ENCODE peak calls at places on chromosomes 16 and 17, in six cellular contexts. I is heart right ventricle; P is body of pancreas; G is AG04450; C is GM23338; U is CD8-positive, alpha-beta T cell. E is an unnamed sample.

GRCh38 chr16:1989826-1990335 is at the start of gene SYNGR3:
- DNase-seq in U (no peak), C (peak), I (no peak), G (no peak), P (no peak), E (no peak)

GRCh38 chr16:16992986-16993783 is 477.6 kb downstream of the XYLT1 start:
- DNase-seq in P (no peak), I (no peak), U (no peak), G (no peak), C (no peak), E (no peak)

GRCh38 chr17:73718362-73718761 is 74.1 kb upstream of the SDK2 start:
- DNase-seq in P (no peak), U (no peak), G (no peak), I (no peak), C (no peak), E (no peak)

GRCh38 chr17:50871898-50872297 is 5.7 kb upstream of the TOB1 start:
- DNase-seq in G (no peak), P (peak), C (no peak), I (no peak), U (no peak), E (no peak)

GRCh38 chr17:79785017-79785899 is 7.3 kb downstream of the CBX2 start:
- DNase-seq in U (no peak), I (no peak), P (no peak), C (no peak), G (no peak), E (no peak)

GRCh38 chr17:36847293-36847645 is 90.0 kb upstream of the LHX1 start:
- DNase-seq in U (no peak), C (no peak), I (no peak), G (no peak), P (no peak), E (no peak)

GRCh38 chr16:75702247-75702646 is 986 bp upstream of the DUXB start:
- DNase-seq in P (no peak), C (peak), I (no peak), U (no peak), G (no peak), E (no peak)

GRCh38 chr16:67539271-67539670 is 10.6 kb downstream of the RIPOR1 start:
- DNase-seq in G (no peak), P (no peak), U (no peak), I (no peak), C (peak), E (no peak)

GRCh38 chr17:31048780-31049179 is 46.0 kb upstream of the NF1 start:
- DNase-seq in G (no peak), P (no peak), U (no peak), C (no peak), I (no peak), E (no peak)

GRCh38 chr16:46763147-46763546 is 15.0 kb upstream of the MYLK3 start:
- DNase-seq in G (no peak), I (peak), U (no peak), P (peak), C (no peak), E (no peak)

GRCh38 chr16:23952128-23953041 is 116.6 kb downstream of the PRKCB start:
- DNase-seq in I (no peak), G (no peak), U (no peak), P (no peak), C (no peak), E (peak)

GRCh38 chr16:2511128-2511785 is 2.5 kb upstream of the ATP6V0C start:
- DNase-seq in P (no peak), U (no peak), C (peak), I (peak), G (peak), E (no peak)

GRCh38 chr17:41538565-41538991 is 10.5 kb upstream of the KRT19 start:
- DNase-seq in U (no peak), G (no peak), P (no peak), I (no peak), C (peak), E (peak)

GRCh38 chr16:85986931-85987749 is 88.2 kb downstream of the IRF8 start:
- DNase-seq in P (peak), C (peak), U (peak), G (no peak), I (no peak), E (no peak)

DNA sequence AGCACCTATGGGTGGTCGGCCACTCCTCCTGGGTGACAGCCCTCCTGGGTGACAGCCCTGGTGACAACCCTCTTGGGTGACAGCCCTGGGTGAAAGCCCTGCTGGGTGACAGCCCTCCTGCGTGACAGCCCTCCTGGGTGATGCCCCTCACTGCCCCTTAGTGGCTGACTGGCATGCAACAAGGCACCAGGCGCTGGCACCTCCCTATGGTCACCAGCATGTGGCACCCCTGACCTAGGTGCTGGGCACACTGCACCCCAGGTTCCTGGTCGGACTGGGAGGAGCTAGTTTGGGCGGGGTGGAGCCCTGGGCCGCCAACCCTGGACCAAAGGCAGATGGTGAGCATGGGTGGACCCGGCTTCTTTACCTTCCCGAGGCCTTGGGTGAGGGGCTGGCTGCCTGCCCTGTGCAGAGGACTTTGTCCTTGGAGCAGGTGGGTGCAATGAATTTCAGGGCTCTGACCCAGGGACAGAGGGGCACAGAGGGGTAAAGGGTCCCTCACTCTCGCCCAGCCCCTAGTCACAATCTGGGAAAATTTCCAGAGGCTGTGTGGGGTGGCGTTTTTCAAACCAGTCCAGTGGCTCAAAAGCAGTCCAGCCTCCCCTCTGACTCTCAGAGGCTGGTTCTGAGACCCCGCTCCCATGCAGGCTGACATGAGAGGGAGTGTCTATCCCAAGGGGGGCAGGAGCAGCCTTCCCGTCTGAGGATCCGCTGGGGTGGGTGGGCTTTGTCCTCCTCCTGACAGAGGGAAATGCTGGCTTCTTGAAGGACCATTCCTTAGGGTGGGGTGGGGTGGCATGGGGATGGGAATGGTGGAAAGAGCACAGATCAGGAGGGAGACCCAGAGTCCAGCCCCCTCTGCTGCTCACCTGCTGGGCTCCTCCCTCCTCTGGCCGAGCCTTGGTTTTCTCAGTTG is 25.9 kb upstream of the TNFRSF13B start:
- DNase-seq in I (no peak), G (no peak), P (no peak), C (no peak), U (no peak), E (no peak)
- TF ChIP-seq CTCF in I (no peak), G (peak), P (no peak), C (no peak), U (no peak), E (peak)

GRCh38 chr16:14634389-14634725 is 1.6 kb downstream of the BFAR start:
- DNase-seq in C (no peak), G (no peak), P (no peak), U (no peak), I (no peak), E (no peak)
- H3K4me3 ChIP-seq in C (peak), G (peak), P (no peak), U (peak), I (peak), E (peak)

DNA sequence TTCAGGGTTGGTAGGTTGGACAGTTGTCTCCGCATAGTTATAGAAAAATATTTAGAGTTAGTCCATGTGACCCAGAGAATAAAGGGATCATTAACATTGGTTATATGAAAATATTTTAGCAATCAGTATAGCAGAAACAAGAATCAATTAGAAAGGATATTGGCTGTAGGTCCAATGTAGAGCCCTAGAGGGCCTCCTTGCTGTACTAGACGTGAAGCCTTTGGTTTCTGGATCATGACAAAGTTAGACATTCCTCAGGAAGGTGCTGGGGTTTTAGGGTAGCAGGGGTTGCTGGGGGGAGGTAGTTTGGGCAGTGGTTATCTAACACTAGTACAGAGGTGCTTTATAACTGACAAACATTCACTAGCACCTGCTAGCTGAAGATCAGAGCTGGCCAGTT is 31.6 kb upstream of the ANKFN1 start:
- DNase-seq in C (peak), P (no peak), I (no peak), G (no peak), U (no peak), E (no peak)
- TF ChIP-seq CTCF in C (peak), P (no peak), I (no peak), G (peak), U (no peak), E (peak)

GRCh38 chr17:57370051-57370581 is 113.8 kb downstream of the MSI2 start:
- DNase-seq in G (peak), I (no peak), C (no peak), P (no peak), U (no peak), E (no peak)
- H3K4me3 ChIP-seq in G (no peak), I (no peak), C (no peak), P (no peak), U (no peak), E (no peak)

GRCh38 chr17:4032245-4032644 is 68.0 kb upstream of the ATP2A3 start:
- DNase-seq in I (no peak), G (no peak), C (no peak), P (no peak), U (no peak), E (no peak)

GRCh38 chr17:4032738-4033137 is 68.5 kb upstream of the ATP2A3 start:
- DNase-seq in P (no peak), I (no peak), U (no peak), C (peak), G (no peak), E (no peak)

GRCh38 chr17:4038076-4038475 is 73.8 kb upstream of the ATP2A3 start:
- DNase-seq in G (no peak), I (no peak), P (peak), U (no peak), C (no peak), E (no peak)

GRCh38 chr17:4033751-4034251 is 69.6 kb upstream of the ATP2A3 start:
- DNase-seq in I (no peak), P (peak), G (no peak), U (no peak), C (no peak), E (no peak)

GRCh38 chr17:4035081-4035680 is 70.9 kb upstream of the ATP2A3 start:
- DNase-seq in P (peak), U (no peak), I (no peak), G (no peak), C (peak), E (no peak)
- TF ChIP-seq CTCF in P (peak), U (no peak), I (no peak), G (peak), C (no peak), E (no peak)

GRCh38 chr17:77127735-77128361 is 12.9 kb upstream of the SEC14L1 start:
- DNase-seq in U (peak), C (no peak), I (peak), P (peak), G (no peak), E (no peak)
- H3K4me3 ChIP-seq in U (peak), C (no peak), I (peak), P (no peak), G (no peak), E (no peak)

GRCh38 chr16:73046484-73047214 is 1.3 kb downstream of the ZFHX3 start:
- DNase-seq in G (no peak), C (no peak), U (no peak), P (no peak), I (no peak), E (no peak)

GRCh38 chr16:73048292-73049050 is 543 bp upstream of the ZFHX3 start:
- DNase-seq in P (peak), U (no peak), I (peak), C (peak), G (no peak), E (no peak)

GRCh38 chr16:73047221-73047535 is 750 bp downstream of the ZFHX3 start:
- DNase-seq in C (no peak), G (no peak), I (no peak), U (no peak), P (no peak), E (no peak)

GRCh38 chr16:73049051-73049910 is 1.4 kb upstream of the ZFHX3 start:
- DNase-seq in G (no peak), C (no peak), U (no peak), P (no peak), I (no peak), E (no peak)

GRCh38 chr16:73047536-73048291 is at the start of gene ZFHX3:
- DNase-seq in C (peak), P (peak), I (peak), G (no peak), U (peak), E (no peak)
- TF ChIP-seq CTCF in C (peak), P (no peak), I (no peak), G (no peak), U (no peak), E (no peak)

GRCh38 chr17:34378664-34379101 is 15.7 kb upstream of the CCL1 start:
- DNase-seq in I (no peak), C (no peak), U (no peak), G (no peak), P (no peak), E (no peak)

GRCh38 chr17:34379876-34380275 is 16.8 kb upstream of the CCL1 start:
- DNase-seq in P (no peak), G (no peak), C (no peak), U (no peak), I (no peak), E (no peak)

GRCh38 chr17:34375598-34375997 is 12.6 kb upstream of the CCL1 start:
- DNase-seq in C (no peak), U (no peak), P (no peak), I (no peak), G (no peak), E (no peak)

GRCh38 chr17:34382586-34383224 is 19.7 kb upstream of the CCL1 start:
- DNase-seq in G (no peak), C (no peak), I (no peak), P (no peak), U (no peak), E (no peak)

DNA sequence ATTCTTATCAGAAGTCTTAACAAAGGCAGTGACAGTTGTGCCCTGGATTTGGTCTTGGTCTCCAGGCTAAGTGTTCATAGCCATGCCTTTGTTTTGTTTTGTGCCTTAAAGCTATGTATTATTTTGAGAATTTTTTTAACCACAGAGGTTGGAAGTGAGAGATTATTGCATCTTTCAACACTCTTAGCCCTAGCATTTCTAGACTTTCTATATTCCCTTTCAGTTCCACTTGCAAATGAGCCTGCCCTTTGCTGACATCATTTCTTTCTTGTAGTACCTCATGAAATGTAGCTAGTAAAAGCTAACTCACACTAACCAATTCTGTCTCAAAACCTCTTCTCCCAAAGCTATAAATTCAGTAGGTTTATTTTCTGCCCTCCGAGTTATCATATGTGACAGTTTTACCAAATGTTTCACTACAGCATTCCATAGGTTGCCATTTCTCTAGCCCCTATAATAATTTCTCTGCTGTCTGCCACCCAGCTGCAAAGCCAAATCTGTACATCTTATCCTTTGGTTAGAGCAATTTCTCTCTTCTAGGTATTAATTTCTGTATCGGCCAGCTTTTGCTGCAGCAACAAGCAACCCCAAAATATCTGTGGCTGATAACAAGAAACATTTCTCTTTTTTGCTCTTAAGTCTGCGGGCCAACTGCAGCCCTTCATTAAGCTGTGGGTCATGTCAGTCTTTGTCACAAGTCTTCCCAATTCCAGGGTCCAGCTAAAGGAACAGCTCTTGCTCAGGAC is 14.2 kb upstream of the CCL1 start:
- DNase-seq in C (no peak), P (no peak), U (no peak), G (no peak), I (no peak), E (no peak)
- H3K4me3 ChIP-seq in C (no peak), P (no peak), U (no peak), G (no peak), I (no peak), E (no peak)

DNA sequence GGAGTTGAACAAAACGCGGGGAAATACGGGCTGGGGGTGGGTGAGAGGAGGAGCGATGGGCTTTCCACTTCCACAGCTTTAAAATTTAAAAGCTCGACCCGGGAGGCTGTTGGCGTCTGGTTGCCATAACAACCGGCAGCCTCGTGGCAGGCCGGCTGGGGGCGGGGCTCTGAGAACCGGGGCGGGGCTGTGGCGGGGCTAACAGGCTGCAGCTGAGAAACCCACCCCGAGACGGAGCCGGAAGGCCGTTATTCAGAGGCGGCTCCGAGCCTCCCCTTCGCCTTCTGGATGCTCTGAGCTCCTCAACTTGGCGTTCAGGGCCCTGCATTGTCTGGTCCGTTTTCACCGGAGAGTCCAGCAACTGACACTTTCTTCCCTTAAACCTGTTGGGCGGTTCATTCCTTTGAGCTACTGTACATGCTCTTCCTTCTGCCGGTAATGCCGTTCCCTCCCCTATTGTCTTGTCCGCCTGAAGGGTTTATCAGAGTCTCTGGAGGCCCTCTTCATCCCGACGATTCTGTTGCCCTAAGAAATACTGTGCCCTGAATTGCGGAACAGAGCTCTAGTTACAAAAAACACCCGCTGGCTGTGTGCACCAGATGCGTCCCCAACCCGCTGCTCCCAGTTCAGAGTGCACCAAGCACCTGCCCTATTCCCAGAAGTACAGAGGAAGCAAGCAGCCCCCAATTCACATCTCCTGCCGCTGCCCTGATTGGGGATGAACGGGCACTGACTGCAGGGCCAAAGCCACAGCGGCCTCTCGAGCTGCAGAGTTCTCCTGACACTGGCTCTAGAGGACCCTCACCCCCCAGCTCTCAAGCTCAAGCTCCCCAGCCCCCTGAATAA is 616 bp downstream of the DNAAF8 start:
- DNase-seq in C (peak), P (peak), I (peak), G (peak), U (peak), E (no peak)
- TF ChIP-seq CTCF in C (no peak), P (no peak), I (no peak), G (no peak), U (no peak), E (no peak)

DNA sequence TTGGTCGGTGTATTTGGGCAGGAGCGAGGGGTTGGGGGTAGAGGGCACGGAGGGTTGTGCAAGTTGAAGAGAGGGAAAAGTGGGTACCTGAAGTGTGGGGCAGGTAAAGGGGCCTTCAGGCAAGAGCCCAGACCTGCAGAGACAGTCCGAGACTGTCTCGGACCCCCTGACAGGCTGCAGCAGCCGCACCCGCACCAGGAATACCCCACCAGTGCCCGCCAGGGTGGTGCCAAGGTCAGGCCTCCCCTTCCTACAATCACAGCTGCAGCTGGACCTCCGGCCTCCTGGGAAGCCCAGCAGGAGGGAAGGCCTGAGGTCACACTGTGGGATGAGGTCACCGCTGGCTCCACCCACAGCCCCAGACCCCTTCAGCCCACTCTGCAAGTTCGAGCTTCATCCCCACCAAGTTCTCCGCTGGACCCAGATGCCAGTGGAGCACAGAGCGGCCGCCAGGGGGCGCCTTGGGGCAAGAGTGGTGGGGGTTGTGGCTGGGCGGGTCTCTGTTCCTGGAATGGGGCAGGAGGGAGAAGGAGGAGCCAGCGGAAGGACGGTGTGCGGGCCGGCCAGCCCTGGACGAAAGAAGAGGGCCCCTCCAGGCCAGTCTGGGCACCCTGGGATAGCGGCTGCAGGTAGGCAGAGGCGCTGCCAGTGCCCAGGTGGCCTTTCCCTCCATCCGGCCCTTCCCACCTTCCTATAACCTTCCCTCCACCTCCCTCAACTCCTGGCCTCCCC is at the start of gene HSD3B7:
- DNase-seq in C (peak), G (peak), I (peak), P (peak), U (peak), E (no peak)
- H3K4me3 ChIP-seq in C (peak), G (peak), I (peak), P (no peak), U (no peak), E (peak)

E was measured in kidney epithelial cell.